ENCODE peak calls at places on chromosome 20, in four cellular contexts. One of them, this sample, is unnamed.

GRCh38 chr20:2108987-2109386 is 7.4 kb downstream of the STK35 start:
- DNase-seq in fibroblast of lung: peak; percentile 35
- DNase-seq in PC-9: peak; percentile 61
- DNase-seq in stomach: no peak
- DNase-seq in this sample: peak; percentile 30

GRCh38 chr20:41095110-41095969 is 42.0 kb upstream of the PLCG1 start:
- DNase-seq in fibroblast of lung: peak; percentile 77
- DNase-seq in PC-9: peak; percentile 49
- DNase-seq in stomach: peak; percentile 62
- DNase-seq in this sample: peak; percentile 39

GRCh38 chr20:50794181-50794845 is 548 bp upstream of the BCAS4 start:
- DNase-seq in stomach: no peak
- DNase-seq in fibroblast of lung: no peak
- DNase-seq in PC-9: no peak
- DNase-seq in this sample: peak; percentile 28

GRCh38 chr20:59291740-59292139 is 8.7 kb upstream of the EDN3 start:
- DNase-seq in PC-9: no peak
- DNase-seq in fibroblast of lung: no peak
- DNase-seq in stomach: no peak
- DNase-seq in this sample: no peak

GRCh38 chr20:53828673-53829085 is 235.0 kb upstream of the ZNF217 start:
- DNase-seq in stomach: no peak
- DNase-seq in fibroblast of lung: peak; percentile 95
- DNase-seq in PC-9: peak; percentile 49
- DNase-seq in this sample: peak; percentile 87

GRCh38 chr20:17761612-17762011 is 61.8 kb downstream of the BANF2 start:
- DNase-seq in stomach: no peak
- DNase-seq in PC-9: no peak
- DNase-seq in fibroblast of lung: no peak
- DNase-seq in this sample: no peak

GRCh38 chr20:24149881-24150307 is 161.3 kb upstream of the GGTLC1 start:
- DNase-seq in PC-9: no peak
- DNase-seq in stomach: no peak
- DNase-seq in fibroblast of lung: no peak
- DNase-seq in this sample: no peak

GRCh38 chr20:59004493-59004762 is 2.6 kb downstream of the CTSZ start:
- DNase-seq in fibroblast of lung: no peak
- DNase-seq in stomach: peak; percentile 61
- DNase-seq in PC-9: no peak
- DNase-seq in this sample: no peak

GRCh38 chr20:53986037-53986436 is 84.4 kb downstream of the BCAS1 start:
- DNase-seq in fibroblast of lung: no peak
- DNase-seq in stomach: no peak
- DNase-seq in PC-9: no peak
- DNase-seq in this sample: no peak

GRCh38 chr20:53291548-53291947 is 302.1 kb downstream of the ZNF217 start:
- DNase-seq in fibroblast of lung: no peak
- DNase-seq in stomach: no peak
- DNase-seq in PC-9: no peak
- DNase-seq in this sample: no peak

GRCh38 chr20:18304618-18305017 is 16.3 kb downstream of the ZNF133 start:
- DNase-seq in fibroblast of lung: no peak
- DNase-seq in stomach: no peak
- DNase-seq in PC-9: no peak
- DNase-seq in this sample: no peak

GRCh38 chr20:61835791-61836350 is 229.8 kb downstream of the TAF4 start:
- DNase-seq in stomach: no peak
- DNase-seq in fibroblast of lung: no peak
- DNase-seq in PC-9: no peak
- DNase-seq in this sample: no peak

GRCh38 chr20:60214901-60215522 is 256.8 kb downstream of the CDH26 start:
- DNase-seq in fibroblast of lung: peak; percentile 5
- DNase-seq in stomach: no peak
- DNase-seq in PC-9: no peak
- DNase-seq in this sample: no peak

GRCh38 chr20:37945034-37945660 is 42.2 kb downstream of the VSTM2L start:
- DNase-seq in stomach: peak; percentile 24
- DNase-seq in fibroblast of lung: no peak
- DNase-seq in PC-9: no peak
- DNase-seq in this sample: no peak

GRCh38 chr20:17565164-17565845 is 4.6 kb upstream of the DSTN start:
- DNase-seq in PC-9: no peak
- DNase-seq in fibroblast of lung: peak; percentile 45
- DNase-seq in stomach: no peak
- DNase-seq in this sample: no peak

GRCh38 chr20:17624551-17625245 is 54.8 kb downstream of the DSTN start:
- DNase-seq in PC-9: no peak
- DNase-seq in stomach: no peak
- DNase-seq in fibroblast of lung: no peak
- DNase-seq in this sample: no peak

GRCh38 chr20:53522696-53523095 is 70.9 kb downstream of the ZNF217 start:
- DNase-seq in PC-9: no peak
- DNase-seq in fibroblast of lung: no peak
- DNase-seq in stomach: no peak
- DNase-seq in this sample: no peak

GRCh38 chr20:62215020-62215990 is 4.8 kb downstream of the HRH3 start:
- DNase-seq in stomach: no peak
- DNase-seq in fibroblast of lung: no peak
- DNase-seq in PC-9: no peak
- DNase-seq in this sample: no peak

GRCh38 chr20:50085481-50086365 is 27.2 kb downstream of the UBE2V1 start:
- DNase-seq in fibroblast of lung: peak; percentile 73
- DNase-seq in PC-9: peak; percentile 43
- DNase-seq in stomach: no peak
- DNase-seq in this sample: peak; percentile 17

GRCh38 chr20:38499366-38499765 is 26.7 kb downstream of the RALGAPB start:
- DNase-seq in fibroblast of lung: no peak
- DNase-seq in stomach: no peak
- DNase-seq in PC-9: no peak
- DNase-seq in this sample: no peak

GRCh38 chr20:18984238-18985200 is 170.9 kb downstream of the SCP2D1 start:
- DNase-seq in stomach: no peak
- DNase-seq in PC-9: no peak
- DNase-seq in fibroblast of lung: no peak
- DNase-seq in this sample: no peak

GRCh38 chr20:37669062-37669772 is 24.6 kb upstream of the CTNNBL1 start:
- DNase-seq in stomach: no peak
- DNase-seq in fibroblast of lung: no peak
- DNase-seq in PC-9: peak; percentile 24
- DNase-seq in this sample: peak; percentile 51

GRCh38 chr20:25549866-25550477 is 35.4 kb downstream of the NINL start:
- DNase-seq in fibroblast of lung: peak; percentile 76
- DNase-seq in PC-9: no peak
- DNase-seq in stomach: no peak
- DNase-seq in this sample: no peak

GRCh38 chr20:38843346-38843745 is 37.8 kb downstream of the PPP1R16B start:
- DNase-seq in fibroblast of lung: no peak
- DNase-seq in stomach: no peak
- DNase-seq in PC-9: no peak
- DNase-seq in this sample: no peak

GRCh38 chr20:21505161-21505809 is 8.6 kb downstream of the NKX2-2 start:
- DNase-seq in PC-9: peak; percentile 54
- DNase-seq in fibroblast of lung: peak; percentile 37
- DNase-seq in stomach: peak; percentile 78
- DNase-seq in this sample: peak; percentile 44

GRCh38 chr20:21508230-21509078 is 5.4 kb downstream of the NKX2-2 start:
- DNase-seq in PC-9: no peak
- DNase-seq in stomach: no peak
- DNase-seq in fibroblast of lung: no peak
- DNase-seq in this sample: no peak

GRCh38 chr20:21507275-21508229 is 6.3 kb downstream of the NKX2-2 start:
- DNase-seq in stomach: no peak
- DNase-seq in fibroblast of lung: no peak
- DNase-seq in PC-9: no peak
- DNase-seq in this sample: no peak

GRCh38 chr20:21504323-21504722 is 9.5 kb downstream of the NKX2-2 start:
- DNase-seq in stomach: no peak
- DNase-seq in PC-9: no peak
- DNase-seq in fibroblast of lung: no peak
- DNase-seq in this sample: no peak

GRCh38 chr20:21505810-21506530 is 7.9 kb downstream of the NKX2-2 start:
- DNase-seq in stomach: peak; percentile 53
- DNase-seq in PC-9: no peak
- DNase-seq in fibroblast of lung: peak; percentile 38
- DNase-seq in this sample: peak; percentile 65
- H3K4me3 ChIP-seq in stomach: peak overlapping the region; percentile 36
- H3K4me3 ChIP-seq in PC-9: no peak overlapping the region
- H3K4me3 ChIP-seq in fibroblast of lung: no peak overlapping the region
- H3K4me3 ChIP-seq in this sample: peak overlapping the region; percentile 60

DNA sequence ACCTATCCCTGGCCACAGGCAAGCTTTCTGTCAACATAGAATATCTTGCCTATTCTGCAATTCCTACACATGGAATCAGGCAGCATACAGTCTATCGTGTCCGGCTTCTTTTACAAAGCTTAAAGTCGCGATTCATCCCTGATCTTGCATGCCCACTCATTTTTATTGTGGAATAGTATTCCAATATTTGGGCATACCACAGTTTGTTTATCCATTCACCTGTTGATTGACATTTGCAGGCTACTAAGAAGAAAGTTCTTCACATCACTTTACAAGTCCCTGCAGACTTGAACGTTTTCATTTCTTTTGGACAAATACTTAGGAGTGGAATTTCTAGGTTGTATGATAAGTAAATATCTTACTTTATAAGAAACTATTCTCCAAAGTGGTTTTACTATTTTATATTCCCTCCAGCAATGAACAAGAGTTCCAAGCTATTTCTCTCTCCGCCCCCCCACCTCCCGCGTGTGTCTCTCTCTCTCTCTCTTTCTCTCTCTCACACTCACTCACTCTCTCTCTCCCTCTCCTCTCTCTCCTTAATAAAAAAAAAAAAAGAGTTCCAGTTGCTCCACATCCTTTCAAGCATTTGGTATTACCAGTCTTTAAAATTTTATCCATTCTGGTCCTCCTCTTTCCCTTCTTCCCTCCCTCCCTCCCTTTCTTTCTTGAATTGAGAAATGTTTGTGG is 1.1 kb upstream of the PLCB1 start:
- DNase-seq in fibroblast of lung: no peak
- DNase-seq in PC-9: no peak
- DNase-seq in stomach: no peak
- DNase-seq in this sample: no peak
- H3K4me3 ChIP-seq in fibroblast of lung: peak overlapping the region; percentile 68
- H3K4me3 ChIP-seq in PC-9: no peak overlapping the region
- H3K4me3 ChIP-seq in stomach: peak overlapping the region; percentile 91
- H3K4me3 ChIP-seq in this sample: peak overlapping the region; percentile 60

GRCh38 chr20:57990396-57990987 is 238.0 kb downstream of the ANKRD60 start:
- DNase-seq in fibroblast of lung: no peak
- DNase-seq in PC-9: no peak
- DNase-seq in stomach: no peak
- DNase-seq in this sample: peak; percentile 71

GRCh38 chr20:57988828-57989227 is 239.6 kb downstream of the ANKRD60 start:
- DNase-seq in stomach: no peak
- DNase-seq in fibroblast of lung: no peak
- DNase-seq in PC-9: no peak
- DNase-seq in this sample: no peak

GRCh38 chr20:57988422-57988821 is 240.0 kb downstream of the ANKRD60 start:
- DNase-seq in PC-9: no peak
- DNase-seq in fibroblast of lung: no peak
- DNase-seq in stomach: no peak
- DNase-seq in this sample: no peak

GRCh38 chr20:57993738-57994431 is 234.6 kb downstream of the ANKRD60 start:
- DNase-seq in PC-9: no peak
- DNase-seq in fibroblast of lung: no peak
- DNase-seq in stomach: no peak
- DNase-seq in this sample: peak; percentile 98

DNA sequence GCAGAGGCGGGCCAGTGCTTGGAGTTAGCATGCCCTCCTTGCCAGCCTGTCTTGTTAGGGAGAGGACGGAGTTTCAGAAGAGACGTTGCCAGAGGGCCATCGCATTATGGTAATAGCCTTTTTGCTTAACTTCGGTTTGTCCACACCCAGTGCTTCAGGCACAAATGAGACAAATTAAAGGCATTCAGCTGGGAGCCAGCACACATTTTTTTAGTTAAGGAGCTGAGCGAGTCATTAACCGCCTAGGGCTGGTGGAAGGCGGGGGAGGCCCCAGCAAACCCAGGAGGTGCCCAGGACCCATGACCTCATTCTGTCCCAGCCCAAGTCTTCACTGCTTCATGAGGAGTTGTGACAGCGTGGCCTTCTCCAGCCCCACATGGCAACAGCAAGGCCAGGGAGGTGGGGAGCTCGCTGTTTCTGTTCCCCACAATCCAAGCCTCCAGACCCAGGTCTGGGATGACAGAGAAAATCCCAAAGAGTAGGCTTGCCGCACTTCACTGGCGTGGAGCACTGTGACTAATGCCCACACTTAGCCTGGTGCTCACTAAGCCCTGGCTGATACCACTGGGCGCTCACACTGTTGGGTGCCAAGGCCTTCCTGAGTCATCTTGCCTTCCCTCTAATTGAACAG is 237.1 kb downstream of the ANKRD60 start:
- DNase-seq in fibroblast of lung: no peak
- DNase-seq in PC-9: peak; percentile 84
- DNase-seq in stomach: no peak
- DNase-seq in this sample: peak; percentile 99
- H3K4me3 ChIP-seq in fibroblast of lung: no peak overlapping the region
- H3K4me3 ChIP-seq in PC-9: no peak overlapping the region
- H3K4me3 ChIP-seq in stomach: no peak overlapping the region
- H3K4me3 ChIP-seq in this sample: no peak overlapping the region

GRCh38 chr20:32485126-32485769 is 99.9 kb downstream of the NOL4L start:
- DNase-seq in PC-9: peak; percentile 72
- DNase-seq in fibroblast of lung: peak; percentile 87
- DNase-seq in stomach: peak; percentile 76
- DNase-seq in this sample: peak; percentile 65
- H3K4me3 ChIP-seq in PC-9: peak overlapping the region; percentile 82
- H3K4me3 ChIP-seq in fibroblast of lung: peak overlapping the region; percentile 50
- H3K4me3 ChIP-seq in stomach: peak overlapping the region; percentile 90
- H3K4me3 ChIP-seq in this sample: peak overlapping the region; percentile 55

DNA sequence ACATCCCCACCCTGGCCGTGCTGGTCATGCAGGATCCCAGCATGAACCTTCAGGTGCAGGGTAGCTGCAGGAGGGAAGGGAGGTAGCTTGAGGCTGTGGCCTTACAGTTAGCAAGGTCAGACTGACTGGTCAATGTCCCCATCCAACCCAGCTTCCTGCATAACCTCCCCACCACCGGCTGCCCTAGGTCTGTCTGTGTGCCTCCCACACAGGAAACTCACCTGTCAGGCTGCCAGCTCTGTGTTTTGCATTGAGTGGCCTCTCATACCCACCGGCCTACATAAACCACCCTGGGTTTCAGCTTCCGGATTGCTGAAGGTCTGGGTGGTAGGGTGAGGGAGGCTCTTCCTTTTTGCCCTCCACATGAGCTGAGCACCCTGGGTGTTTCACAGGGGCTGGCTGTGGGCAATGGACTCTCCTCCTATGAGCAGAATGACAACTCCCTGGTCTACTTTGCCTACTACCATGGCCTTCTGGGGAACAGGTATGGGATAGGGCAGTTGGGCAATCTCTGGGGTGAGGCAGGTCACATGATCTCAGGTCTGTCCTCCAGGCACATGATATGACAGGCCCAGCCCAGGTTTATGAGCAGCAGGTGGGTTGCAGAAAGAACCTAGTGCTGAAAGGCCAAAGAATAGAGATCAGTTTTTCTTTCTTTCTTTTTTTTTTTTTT is 1.8 kb downstream of the CTSA start:
- DNase-seq in stomach: no peak
- DNase-seq in PC-9: no peak
- DNase-seq in fibroblast of lung: no peak
- DNase-seq in this sample: no peak
- H3K4me3 ChIP-seq in stomach: no peak overlapping the region
- H3K4me3 ChIP-seq in PC-9: no peak overlapping the region
- H3K4me3 ChIP-seq in fibroblast of lung: no peak overlapping the region
- H3K4me3 ChIP-seq in this sample: peak overlapping the region; percentile 92

This sample was measured in MG63.